ENCODE peak calls at places on chromosome 3, in five cellular contexts. P is CD4-positive, alpha-beta T cell; K is heart right ventricle; Q is dorsolateral prefrontal cortex; D is psoas muscle. L is an unnamed sample.

GRCh38 chr3:48504051-48504946 is at the start of gene SHISA5:
- DNase-seq in D (peak; percentile 87), K (peak; percentile 89), Q (peak; percentile 35), P (peak; percentile 50), L (peak; percentile 84)

GRCh38 chr3:137792633-137793271 is 28.6 kb downstream of the SOX14 start:
- DNase-seq in Q (no peak), P (no peak), D (no peak), K (no peak), L (no peak)

GRCh38 chr3:108500728-108501127 is 9.7 kb downstream of the MYH15 start:
- DNase-seq in K (no peak), P (no peak), D (no peak), Q (no peak), L (no peak)

GRCh38 chr3:131224886-131225550 is 156.6 kb upstream of the NUDT16 start:
- DNase-seq in K (no peak), D (no peak), P (no peak), Q (no peak), L (no peak)

GRCh38 chr3:158672293-158673176 is at the start of gene LXN:
- DNase-seq in D (peak; percentile 75), P (peak; percentile 80), Q (no peak), K (peak; percentile 82), L (peak; percentile 93)

GRCh38 chr3:173096994-173097785 is 43.8 kb downstream of the SPATA16 start:
- DNase-seq in P (no peak), K (no peak), Q (no peak), D (no peak), L (no peak)

GRCh38 chr3:29280675-29281264 is at the start of gene RBMS3:
- DNase-seq in D (peak; percentile 85), K (peak; percentile 93), P (no peak), Q (no peak), L (peak; percentile 77)

GRCh38 chr3:45551214-45552010 is 43.1 kb upstream of the LIMD1 start:
- DNase-seq in Q (no peak), P (no peak), K (peak; percentile 79), D (peak; percentile 88), L (peak; percentile 73)

GRCh38 chr3:48398701-48399386 is 26.8 kb downstream of the FBXW12 start:
- DNase-seq in D (peak; percentile 9), P (no peak), Q (no peak), K (no peak), L (no peak)

GRCh38 chr3:55484741-55485207 is 2.3 kb downstream of the WNT5A start:
- DNase-seq in Q (no peak), D (no peak), K (no peak), P (no peak), L (no peak)

GRCh38 chr3:135034291-135034768 is 239.3 kb downstream of the EPHB1 start:
- DNase-seq in Q (no peak), K (no peak), P (no peak), D (no peak), L (no peak)

GRCh38 chr3:146421814-146422748 is 47.3 kb downstream of the PLSCR2 start:
- DNase-seq in Q (no peak), D (no peak), P (no peak), K (no peak), L (no peak)

GRCh38 chr3:32238816-32239637 is 547 bp downstream of the CMTM8 start:
- DNase-seq in P (peak; percentile 29), K (peak; percentile 38), D (peak; percentile 32), Q (no peak), L (peak; percentile 86)

GRCh38 chr3:9912294-9912935 is 4.5 kb upstream of the IL17RC start:
- DNase-seq in K (no peak), P (no peak), Q (no peak), D (no peak), L (no peak)

GRCh38 chr3:12963184-12963868 is 109.9 kb downstream of the IQSEC1 start:
- DNase-seq in Q (no peak), D (no peak), P (no peak), K (no peak), L (no peak)

GRCh38 chr3:9911863-9912262 is 5.0 kb upstream of the IL17RC start:
- DNase-seq in Q (no peak), K (no peak), D (no peak), P (no peak), L (no peak)

GRCh38 chr3:141246224-141246957 is 14.8 kb downstream of the PXYLP1 start:
- DNase-seq in P (no peak), Q (no peak), D (no peak), K (no peak), L (no peak)

GRCh38 chr3:114449271-114450007 is 155.6 kb downstream of the TIGIT start:
- DNase-seq in P (no peak), K (no peak), D (no peak), Q (no peak), L (no peak)

GRCh38 chr3:143095813-143096212 is 23.8 kb upstream of the CHST2 start:
- DNase-seq in K (no peak), D (no peak), Q (no peak), P (no peak), L (no peak)

GRCh38 chr3:49745986-49746385 is 22.2 kb upstream of the GMPPB start:
- DNase-seq in K (no peak), P (no peak), D (no peak), Q (no peak), L (no peak)

GRCh38 chr3:36650271-36650671 is 114.1 kb downstream of the DCLK3 start:
- DNase-seq in K (no peak), D (no peak), Q (no peak), P (no peak), L (no peak)
- H3K27ac ChIP-seq in K (no peak overlapping the region), D (no peak overlapping the region), Q (no peak overlapping the region), P (no peak overlapping the region), L (no peak overlapping the region)

GRCh38 chr3:63976166-63976861 is 47.0 kb downstream of the PSMD6 start:
- DNase-seq in K (no peak), P (no peak), D (no peak), Q (no peak), L (no peak)

GRCh38 chr3:63976862-63977180 is 46.5 kb downstream of the PSMD6 start:
- DNase-seq in D (no peak), K (no peak), Q (no peak), P (no peak), L (no peak)

GRCh38 chr3:63974451-63974850 is 48.8 kb downstream of the PSMD6 start:
- DNase-seq in Q (no peak), D (no peak), K (no peak), P (no peak), L (no peak)

GRCh38 chr3:63977893-63978292 is 45.4 kb downstream of the PSMD6 start:
- DNase-seq in P (no peak), Q (no peak), K (no peak), D (no peak), L (no peak)

DNA sequence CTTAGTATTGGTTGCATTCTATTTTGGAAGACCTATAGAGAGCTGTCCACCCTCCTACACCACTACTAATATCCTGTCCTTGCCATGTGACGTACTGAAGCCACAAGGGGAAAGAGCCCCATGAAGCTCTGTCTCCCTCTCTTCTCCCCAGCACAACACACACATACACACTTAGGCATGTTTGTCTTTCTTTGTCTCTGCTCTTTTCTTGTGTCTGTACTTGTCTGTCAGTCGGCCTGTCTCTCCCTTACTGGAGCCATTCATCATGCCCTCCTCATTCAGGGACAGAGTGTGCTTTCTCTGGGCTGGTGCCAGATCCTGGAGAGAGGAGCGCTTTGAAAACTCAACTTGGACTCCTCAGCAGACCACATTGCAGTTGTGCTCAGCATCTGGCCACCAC is 47.6 kb downstream of the PSMD6 start:
- DNase-seq in Q (no peak), K (peak; percentile 58), D (peak; percentile 66), P (no peak), L (no peak)
- H3K27ac ChIP-seq in Q (no peak overlapping the region), K (no peak overlapping the region), D (peak overlapping the region; percentile 6), P (no peak overlapping the region), L (peak overlapping the region; percentile 81)

GRCh38 chr3:127730666-127731294 is 58.0 kb downstream of the ABTB1 start:
- DNase-seq in Q (no peak), K (no peak), P (no peak), D (no peak), L (no peak)
- H3K27ac ChIP-seq in Q (no peak overlapping the region), K (no peak overlapping the region), P (no peak overlapping the region), D (peak overlapping the region; percentile 56), L (peak overlapping the region; percentile 66)

DNA sequence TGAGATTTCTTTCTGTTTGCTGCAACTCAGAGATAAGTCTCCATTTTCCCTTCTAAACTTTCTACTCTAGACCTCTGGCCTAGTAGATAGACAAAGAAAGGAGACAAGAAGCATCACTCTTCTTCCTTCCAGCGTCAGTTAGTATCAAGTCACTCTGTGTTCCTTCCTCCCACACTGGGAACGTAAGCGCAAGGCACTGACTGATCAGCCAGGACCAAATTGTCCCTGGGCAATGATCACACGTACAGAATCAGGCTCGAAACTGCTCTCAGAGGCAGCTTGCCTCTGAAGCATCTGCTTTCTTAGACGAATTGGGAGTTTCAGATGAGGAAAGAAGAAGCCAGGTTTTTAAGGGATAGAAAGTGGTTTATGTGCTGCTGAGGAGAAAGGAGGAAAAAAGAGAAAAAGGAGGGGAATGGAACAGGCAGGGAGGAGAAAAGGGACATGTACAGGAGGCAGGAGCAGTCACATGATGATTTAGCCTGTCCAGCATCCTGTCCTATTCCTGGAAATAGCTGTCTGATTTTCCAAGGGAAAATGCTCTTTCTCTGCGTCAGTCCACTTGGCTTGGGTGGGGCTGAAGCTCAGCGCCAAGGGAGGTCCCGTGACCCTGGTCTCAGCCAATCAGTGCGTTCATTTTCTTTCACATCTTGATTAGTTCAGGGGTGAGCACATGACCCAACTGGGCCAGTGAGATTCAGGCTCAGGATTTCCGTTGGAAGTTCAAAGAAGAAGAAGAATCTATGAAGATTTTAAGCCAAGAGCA is 102.0 kb upstream of the PRICKLE2 start:
- DNase-seq in K (peak; percentile 87), Q (no peak), D (peak; percentile 78), P (no peak), L (no peak)
- H3K27ac ChIP-seq in K (peak overlapping the region; percentile 77), Q (peak overlapping the region; percentile 46), D (peak overlapping the region; percentile 60), P (no peak overlapping the region), L (peak overlapping the region; percentile 77)

GRCh38 chr3:128053614-128054013 is 1.4 kb downstream of the SEC61A1 start:
- DNase-seq in K (no peak), Q (no peak), P (no peak), D (no peak), L (no peak)

GRCh38 chr3:128052831-128053419 is 688 bp downstream of the SEC61A1 start:
- DNase-seq in D (no peak), K (no peak), Q (no peak), P (no peak), L (no peak)

GRCh38 chr3:128051837-128052766 is at the start of gene SEC61A1:
- DNase-seq in K (peak; percentile 94), P (peak; percentile 96), D (peak; percentile 96), Q (peak; percentile 85), L (peak; percentile 99)

GRCh38 chr3:128050597-128050996 is 1.6 kb upstream of the SEC61A1 start:
- DNase-seq in P (no peak), Q (no peak), K (no peak), D (peak; percentile 42), L (no peak)

GRCh38 chr3:128051459-128051836 is 789 bp upstream of the SEC61A1 start:
- DNase-seq in Q (no peak), D (no peak), K (no peak), P (no peak), L (no peak)
- H3K27ac ChIP-seq in Q (no peak overlapping the region), D (peak overlapping the region; percentile 100), K (no peak overlapping the region), P (peak overlapping the region; percentile 73), L (peak overlapping the region; percentile 97)